ENCODE peak calls at places on chromosome 21, in five cellular contexts. F is hepatocyte, J is ovary, R is body of pancreas, Q is brain microvascular endothelial cell. V is an unnamed sample. For H3K27me3, the result is how much of the 10 kb centered on the place peaks cover.

GRCh38 chr21:38712076-38712475 is 93.7 kb upstream of the ETS2 start:
- DNase-seq in F (peak), Q (peak), J (peak), R (peak), V (no peak)

GRCh38 chr21:35309316-35309715 is 260.2 kb upstream of the RUNX1 start:
- DNase-seq in Q (no peak), R (no peak), J (no peak), F (no peak), V (no peak)

GRCh38 chr21:44557491-44558328 is 885 bp downstream of the KRTAP10-3 start:
- DNase-seq in J (no peak), F (no peak), R (no peak), Q (no peak), V (no peak)

GRCh38 chr21:23936224-23936623 is 1671.1 kb downstream of the MRPL39 start:
- DNase-seq in Q (no peak), F (peak), R (peak), J (no peak), V (peak)

GRCh38 chr21:39613029-39613934 is 542 bp downstream of the B3GALT5 start:
- DNase-seq in Q (no peak), R (no peak), J (no peak), F (no peak), V (no peak)

GRCh38 chr21:45157932-45158331 is 83.6 kb downstream of the ADARB1 start:
- DNase-seq in Q (no peak), F (no peak), J (no peak), R (no peak), V (no peak)

GRCh38 chr21:35563885-35564451 is 496.4 kb downstream of the SETD4 start:
- DNase-seq in J (peak), F (peak), Q (peak), R (peak), V (peak)

GRCh38 chr21:24375201-24375600 is 1232.1 kb downstream of the MRPL39 start:
- DNase-seq in F (no peak), Q (no peak), R (no peak), J (no peak), V (no peak)

GRCh38 chr21:38170283-38170682 is 86.5 kb upstream of the KCNJ15 start:
- DNase-seq in F (peak), R (no peak), J (no peak), Q (peak), V (no peak)

GRCh38 chr21:43303240-43304178 is 123.4 kb downstream of the SIK1 start:
- DNase-seq in R (no peak), F (no peak), Q (no peak), J (no peak), V (no peak)

GRCh38 chr21:44521928-44522752 is 17.9 kb downstream of the KRTAP10-1 start:
- DNase-seq in R (no peak), J (no peak), F (no peak), Q (no peak), V (no peak)

GRCh38 chr21:44765231-44766013 is 36.2 kb downstream of the UBE2G2 start:
- DNase-seq in J (no peak), Q (no peak), F (no peak), R (no peak), V (no peak)

GRCh38 chr21:44456915-44457736 is 1.8 kb downstream of the LRRC3 start:
- DNase-seq in Q (no peak), J (no peak), R (no peak), F (no peak), V (no peak)

GRCh38 chr21:25735895-25736597 is 1.3 kb downstream of the GABPA start:
- DNase-seq in F (peak), Q (peak), J (no peak), R (no peak), V (no peak)

GRCh38 chr21:41098481-41098880 is 69.5 kb upstream of the BACE2 start:
- DNase-seq in Q (no peak), R (no peak), F (no peak), J (no peak), V (no peak)

GRCh38 chr21:34915364-34915834 is 133.7 kb downstream of the RUNX1 start:
- DNase-seq in Q (no peak), R (no peak), F (no peak), J (no peak), V (no peak)

GRCh38 chr21:17673261-17674020 is 60.7 kb upstream of the BTG3 start:
- DNase-seq in Q (no peak), F (no peak), J (no peak), R (no peak), V (no peak)

GRCh38 chr21:34187935-34188334 is 114.6 kb downstream of the MRPS6 start:
- DNase-seq in F (no peak), Q (no peak), R (peak), J (no peak), V (no peak)

GRCh38 chr21:34846601-34847112 is 177.9 kb downstream of the CLIC6 start:
- DNase-seq in Q (peak), F (peak), R (no peak), J (no peak), V (peak)

GRCh38 chr21:44958471-44959191 is 18.8 kb downstream of the SLX9 start:
- DNase-seq in F (peak), R (peak), Q (peak), J (peak), V (no peak)

GRCh38 chr21:45067462-45068285 is 6.7 kb upstream of the ADARB1 start:
- DNase-seq in R (no peak), J (no peak), Q (no peak), F (no peak), V (no peak)

GRCh38 chr21:44485254-44485793 is 30.0 kb downstream of the LRRC3 start:
- DNase-seq in J (no peak), F (peak), R (no peak), Q (no peak), V (no peak)

GRCh38 chr21:35034203-35034926 is 14.7 kb downstream of the RUNX1 start:
- DNase-seq in Q (no peak), R (no peak), J (no peak), F (no peak), V (no peak)

GRCh38 chr21:44702973-44703730 is 6.2 kb downstream of the KRTAP10-12 start:
- DNase-seq in J (no peak), Q (no peak), F (no peak), R (no peak), V (no peak)

GRCh38 chr21:28790335-28790734 is 202.3 kb downstream of the LTN1 start:
- DNase-seq in J (no peak), F (no peak), Q (no peak), R (no peak), V (no peak)

GRCh38 chr21:29208666-29209059 is 78.2 kb downstream of the MAP3K7CL start:
- DNase-seq in F (no peak), Q (peak), J (no peak), R (no peak), V (peak)

GRCh38 chr21:34844033-34844923 is 175.5 kb downstream of the CLIC6 start:
- DNase-seq in F (no peak), Q (peak), J (peak), R (peak), V (no peak)

GRCh38 chr21:16956824-16957223 is 556.0 kb upstream of the CXADR start:
- DNase-seq in R (no peak), F (no peak), Q (no peak), J (no peak), V (no peak)

GRCh38 chr21:26057488-26058170 is 112.9 kb downstream of the APP start:
- DNase-seq in J (no peak), R (no peak), Q (no peak), F (no peak), V (no peak)

GRCh38 chr21:17513214-17514123 is 626 bp downstream of the CXADR start:
- DNase-seq in F (peak), J (peak), R (peak), Q (peak), V (no peak)

GRCh38 chr21:26070822-26071425 is 99.6 kb downstream of the APP start:
- DNase-seq in Q (peak), F (peak), J (peak), R (peak), V (no peak)

GRCh38 chr21:39681845-39682244 is 63.1 kb upstream of the IGSF5 start:
- DNase-seq in J (no peak), F (no peak), Q (peak), R (no peak), V (no peak)

GRCh38 chr21:42237577-42237976 is 18.6 kb downstream of the ABCG1 start:
- DNase-seq in R (no peak), Q (no peak), J (no peak), F (no peak), V (no peak)
- H3K27me3 ChIP-seq in R (under half), Q (under half), J (under half), F (under half), V (under half)

DNA sequence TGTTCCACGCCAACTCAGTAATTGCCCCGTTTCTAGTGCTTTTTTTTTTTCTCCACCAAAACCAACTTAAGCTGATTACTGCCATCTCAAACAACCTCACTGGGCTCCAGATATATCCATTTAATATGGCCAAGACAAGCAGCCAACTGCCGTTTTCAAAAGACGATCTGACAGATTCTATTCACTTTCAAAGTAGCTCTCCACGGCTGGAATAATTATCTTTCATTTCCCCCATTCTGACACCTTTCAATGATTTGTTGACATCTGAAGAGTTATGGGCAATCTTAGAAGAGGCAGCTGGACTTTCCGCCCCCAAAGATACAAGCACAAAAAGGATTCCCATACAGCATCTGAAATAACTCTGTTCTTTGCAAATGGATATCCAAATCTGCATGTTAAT is 56.0 kb downstream of the OLIG1 start:
- DNase-seq in R (no peak), J (no peak), F (no peak), Q (no peak), V (no peak)
- TF ChIP-seq CTCF in R (no peak), J (no peak), F (no peak), Q (no peak), V (no peak)

GRCh38 chr21:36691539-36692124 is 7.3 kb upstream of the SIM2 start:
- DNase-seq in F (no peak), R (no peak), Q (no peak), J (no peak), V (no peak)
- H3K27me3 ChIP-seq in F (half or more), R (under half), Q (half or more), J (under half), V (half or more)

DNA sequence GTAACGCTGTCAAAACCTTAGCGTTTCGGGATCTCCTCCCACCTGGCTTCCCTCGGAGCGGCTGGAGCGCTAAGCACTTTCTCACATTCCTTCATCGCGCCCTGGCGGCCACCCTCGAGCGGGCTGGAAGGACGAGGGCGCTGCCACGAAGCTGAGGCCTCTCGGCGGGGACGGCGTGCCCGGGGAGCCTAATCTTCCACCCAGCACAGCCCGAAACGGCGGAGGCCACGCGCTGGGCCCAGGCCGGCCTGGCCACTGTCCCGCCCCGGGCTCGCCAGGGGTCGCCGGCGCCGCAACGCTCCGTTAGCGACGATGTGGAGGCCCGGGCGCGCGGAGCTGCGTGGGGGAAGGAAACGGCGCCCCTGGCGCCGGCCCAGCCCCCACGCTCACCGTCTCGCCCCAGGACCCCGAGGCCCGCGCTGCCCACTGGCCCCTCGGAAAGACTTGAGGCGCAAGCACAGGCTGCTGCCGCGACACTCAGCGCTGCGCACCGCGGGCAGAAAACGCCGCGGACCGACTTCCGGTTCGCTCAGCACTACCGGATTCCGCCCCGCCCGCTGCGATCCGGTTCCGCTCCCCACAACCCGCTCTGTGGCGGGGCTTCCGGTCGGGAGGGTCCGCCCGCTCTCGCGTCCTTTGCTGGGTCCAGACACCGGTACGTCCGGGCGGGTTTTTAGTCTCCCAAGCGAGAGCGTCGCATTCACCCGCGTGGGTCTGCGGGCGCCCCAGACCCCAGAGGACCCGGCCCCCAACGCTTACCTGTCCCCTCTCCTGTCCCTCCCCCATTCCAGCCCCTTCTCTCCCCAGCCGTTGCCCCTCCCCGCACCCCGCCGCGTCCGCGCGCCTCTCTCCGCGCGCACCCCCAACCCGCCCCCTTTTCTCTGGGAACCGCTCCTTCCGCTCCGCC is at the start of gene YBEY:
- DNase-seq in J (peak), Q (peak), F (peak), R (peak), V (peak)
- TF ChIP-seq CTCF in J (peak), Q (peak), F (peak), R (peak), V (peak)

GRCh38 chr21:32958288-32958992 is 67.3 kb upstream of the OLIG2 start:
- DNase-seq in Q (no peak), J (no peak), R (no peak), F (no peak), V (no peak)

GRCh38 chr21:32966120-32966519 is 59.6 kb upstream of the OLIG2 start:
- DNase-seq in J (no peak), Q (no peak), F (no peak), R (no peak), V (no peak)

GRCh38 chr21:32965281-32965680 is 60.5 kb upstream of the OLIG2 start:
- DNase-seq in Q (no peak), F (no peak), R (no peak), J (no peak), V (no peak)

GRCh38 chr21:32962286-32962685 is 63.4 kb upstream of the OLIG2 start:
- DNase-seq in Q (no peak), R (no peak), F (no peak), J (no peak), V (no peak)
- H3K27me3 ChIP-seq in Q (under half), R (under half), F (under half), J (under half), V (under half)